ENCODE peak calls at places on chromosome 16, in seven cellular contexts. W, G, H, T, K, J and M are unnamed samples.

GRCh38 chr16:6165330-6165984 is 1067.9 kb upstream of the EEF2KMT start:
- DNase-seq in W (no peak), G (no peak), H (no peak), T (no peak), K (peak), J (no peak), M (no peak)

GRCh38 chr16:30054451-30054850 is 11.1 kb upstream of the ALDOA start:
- DNase-seq in W (no peak), G (no peak), H (no peak), T (no peak), K (peak), J (no peak), M (no peak)

GRCh38 chr16:80743772-80744171 is 60.6 kb downstream of the CDYL2 start:
- DNase-seq in W (no peak), G (no peak), H (no peak), T (no peak), K (no peak), J (no peak), M (no peak)

GRCh38 chr16:6918661-6919060 is 414.0 kb upstream of the RBFOX1 start:
- DNase-seq in W (no peak), G (no peak), H (no peak), T (no peak), K (no peak), J (no peak), M (no peak)

GRCh38 chr16:995087-995486 is 13.5 kb downstream of the SOX8 start:
- DNase-seq in W (no peak), G (no peak), H (no peak), T (no peak), K (peak), J (no peak), M (no peak)

GRCh38 chr16:10609410-10609774 is 29.0 kb upstream of the EMP2 start:
- DNase-seq in W (no peak), G (no peak), H (peak), T (no peak), K (peak), J (no peak), M (no peak)

GRCh38 chr16:67235816-67236547 is 9.1 kb downstream of the TMEM208 start:
- DNase-seq in W (no peak), G (no peak), H (no peak), T (no peak), K (no peak), J (no peak), M (no peak)

GRCh38 chr16:85316321-85316919 is 204.1 kb upstream of the CIBAR2 start:
- DNase-seq in W (peak), G (no peak), H (peak), T (peak), K (peak), J (peak), M (peak)

GRCh38 chr16:9499921-9500593 is 408.6 kb downstream of the HAPSTR1 start:
- DNase-seq in W (no peak), G (no peak), H (no peak), T (no peak), K (no peak), J (no peak), M (peak)

GRCh38 chr16:19883296-19883951 is 1.2 kb downstream of the GPRC5B start:
- DNase-seq in W (peak), G (no peak), H (peak), T (no peak), K (peak), J (no peak), M (peak)

GRCh38 chr16:19822534-19822933 is 62.1 kb downstream of the GPRC5B start:
- DNase-seq in W (no peak), G (no peak), H (peak), T (no peak), K (no peak), J (no peak), M (no peak)

GRCh38 chr16:81645303-81645702 is 133.8 kb upstream of the PLCG2 start:
- DNase-seq in W (no peak), G (no peak), H (peak), T (peak), K (peak), J (no peak), M (no peak)

GRCh38 chr16:27511657-27512056 is 38.1 kb downstream of the GTF3C1 start:
- DNase-seq in W (no peak), G (no peak), H (no peak), T (no peak), K (no peak), J (no peak), M (peak)

GRCh38 chr16:11405331-11406176 is 60.3 kb downstream of the RMI2 start:
- DNase-seq in W (peak), G (peak), H (no peak), T (no peak), K (peak), J (peak), M (peak)

GRCh38 chr16:85750827-85751641 is at the start of gene C16orf74:
- DNase-seq in W (peak), G (no peak), H (peak), T (peak), K (peak), J (peak), M (peak)

GRCh38 chr16:64754279-64754678 is 367.6 kb downstream of the CDH11 start:
- DNase-seq in W (no peak), G (no peak), H (peak), T (no peak), K (no peak), J (no peak), M (no peak)

GRCh38 chr16:60059141-60059540 is 1325.0 kb upstream of the GOT2 start:
- DNase-seq in W (no peak), G (no peak), H (no peak), T (no peak), K (no peak), J (no peak), M (no peak)

GRCh38 chr16:22970191-22970845 is 156.4 kb downstream of the HS3ST2 start:
- DNase-seq in W (no peak), G (no peak), H (no peak), T (no peak), K (no peak), J (no peak), M (no peak)

GRCh38 chr16:10950393-10950792 is 6.0 kb downstream of the CLEC16A start:
- DNase-seq in W (no peak), G (no peak), H (no peak), T (no peak), K (peak), J (no peak), M (no peak)

GRCh38 chr16:69411064-69411985 is 13.1 kb upstream of the CYB5B start:
- DNase-seq in W (no peak), G (no peak), H (no peak), T (no peak), K (no peak), J (no peak), M (no peak)

GRCh38 chr16:2675714-2676113 is 6.6 kb upstream of the KCTD5 start:
- DNase-seq in W (no peak), G (no peak), H (no peak), T (no peak), K (peak), J (no peak), M (no peak)

GRCh38 chr16:12293017-12293618 is 316.6 kb downstream of the SNX29 start:
- DNase-seq in W (no peak), G (no peak), H (no peak), T (no peak), K (no peak), J (no peak), M (no peak)

GRCh38 chr16:30867747-30868146 is 26.1 kb downstream of the BCL7C start:
- DNase-seq in W (no peak), G (no peak), H (no peak), T (no peak), K (peak), J (no peak), M (no peak)

GRCh38 chr16:30984669-30985400 is at the start of gene HSD3B7:
- DNase-seq in W (peak), G (peak), H (peak), T (peak), K (peak), J (peak), M (peak)

GRCh38 chr16:65044861-65045260 is 77.0 kb downstream of the CDH11 start:
- DNase-seq in W (no peak), G (no peak), H (peak), T (no peak), K (peak), J (no peak), M (no peak)

GRCh38 chr16:54277845-54278703 is 8.5 kb downstream of the IRX3 start:
- DNase-seq in W (peak), G (no peak), H (no peak), T (peak), K (no peak), J (no peak), M (peak)

GRCh38 chr16:23836404-23837291 is 865 bp downstream of the PRKCB start:
- DNase-seq in W (peak), G (no peak), H (no peak), T (no peak), K (no peak), J (peak), M (peak)

GRCh38 chr16:11101695-11102522 is 154.1 kb downstream of the SOCS1 start:
- DNase-seq in W (no peak), G (no peak), H (no peak), T (no peak), K (no peak), J (no peak), M (no peak)

GRCh38 chr16:55239723-55240122 is 84.3 kb upstream of the IRX6 start:
- DNase-seq in W (no peak), G (no peak), H (no peak), T (no peak), K (no peak), J (no peak), M (no peak)

GRCh38 chr16:2603165-2604015 is 65.6 kb downstream of the PDPK1 start:
- DNase-seq in W (peak), G (peak), H (peak), T (peak), K (peak), J (peak), M (peak)

GRCh38 chr16:84086357-84086756 is 30.4 kb downstream of the MBTPS1 start:
- DNase-seq in W (no peak), G (no peak), H (no peak), T (no peak), K (no peak), J (no peak), M (no peak)